ENCODE peak calls at places on chromosomes 11 and 22, in seven cellular contexts. W is tibial artery; Y is astrocyte; N is activated naive CD4-positive, alpha-beta T cell; R is activated CD4-positive, alpha-beta T cell treated with anti-CD3 and anti-CD28 coated beads, Interleukin-2, amount 50 U/mL, for 1 hour; T is activated T-cell treated with anti-CD3 and anti-CD28 coated beads for 48 hours; D is mucosa of gallbladder. B is an unnamed sample.
A peak's percentile ranks its signal among the peaks of the same experiment; 100 is the strongest.

GRCh38 chr22:38345782-38346181 is 28.5 kb upstream of the CSNK1E start:
- DNase-seq in Y (no peak), N (no peak), T (no peak), R (no peak), W (peak; percentile 35), D (peak; percentile 7), B (peak; percentile 38)

GRCh38 chr11:27570542-27570941 is 64.0 kb upstream of the LIN7C start:
- DNase-seq in R (no peak), T (no peak), W (no peak), Y (no peak), N (no peak), D (no peak), B (no peak)

GRCh38 chr11:2685051-2685450 is 14.7 kb downstream of the KCNQ1OT1 start:
- DNase-seq in D (no peak), Y (no peak), T (no peak), N (no peak), R (no peak), W (peak; percentile 44), B (no peak)

GRCh38 chr22:17807571-17808410 is 33.5 kb upstream of the BID start:
- DNase-seq in N (no peak), Y (peak; percentile 16), T (no peak), W (no peak), R (no peak), D (peak; percentile 31), B (no peak)

GRCh38 chr11:111372538-111372937 is 6.5 kb downstream of the POU2AF1 start:
- DNase-seq in D (no peak), W (no peak), Y (no peak), R (no peak), N (no peak), T (no peak), B (no peak)

GRCh38 chr11:2138436-2139117 is 612 bp downstream of the IGF2 start:
- DNase-seq in T (no peak), Y (no peak), R (no peak), D (no peak), W (no peak), N (no peak), B (no peak)

GRCh38 chr22:43412808-43413785 is 1.3 kb downstream of the MPPED1 start:
- DNase-seq in T (no peak), D (no peak), N (no peak), Y (no peak), R (no peak), W (no peak), B (no peak)

GRCh38 chr11:7826316-7826715 is 29.6 kb upstream of the OR5P2 start:
- DNase-seq in Y (no peak), T (no peak), R (no peak), D (no peak), W (no peak), N (no peak), B (no peak)

GRCh38 chr11:128582496-128583366 is 4.6 kb downstream of the ETS1 start:
- DNase-seq in T (no peak), Y (peak; percentile 97), R (no peak), W (no peak), N (no peak), D (no peak), B (no peak)

GRCh38 chr22:35043251-35043931 is 22.6 kb upstream of the ISX start:
- DNase-seq in T (no peak), N (no peak), R (no peak), Y (no peak), W (no peak), D (no peak), B (no peak)

GRCh38 chr11:59641156-59641555 is 25.6 kb upstream of the OSBP start:
- DNase-seq in T (no peak), D (no peak), Y (no peak), N (no peak), W (no peak), R (no peak), B (no peak)

GRCh38 chr11:68796779-68797178 is 44.9 kb downstream of the CPT1A start:
- DNase-seq in N (no peak), D (no peak), W (no peak), T (no peak), R (no peak), Y (peak; percentile 14), B (no peak)

GRCh38 chr11:10935015-10935564 is 77.2 kb upstream of the ZBED5 start:
- DNase-seq in D (no peak), Y (no peak), R (no peak), T (no peak), N (no peak), W (no peak), B (no peak)

GRCh38 chr11:35918716-35919115 is 25.1 kb upstream of the LDLRAD3 start:
- DNase-seq in R (no peak), N (no peak), T (no peak), Y (no peak), W (no peak), D (no peak), B (no peak)

GRCh38 chr11:86551286-86551685 is 121.1 kb downstream of the ME3 start:
- DNase-seq in D (peak; percentile 65), Y (peak; percentile 98), W (no peak), N (no peak), T (no peak), R (no peak), B (no peak)

GRCh38 chr22:23054531-23055257 is 15.6 kb upstream of the GNAZ start:
- DNase-seq in R (no peak), T (no peak), Y (no peak), W (peak; percentile 40), D (no peak), N (no peak), B (peak; percentile 33)

GRCh38 chr11:122745111-122745510 is 89.6 kb downstream of the UBASH3B start:
- DNase-seq in D (no peak), R (no peak), W (no peak), N (no peak), Y (no peak), T (no peak), B (no peak)

GRCh38 chr11:133968300-133968699 is 11.5 kb upstream of the IGSF9B start:
- DNase-seq in T (no peak), W (no peak), D (no peak), R (no peak), N (no peak), Y (no peak), B (no peak)

GRCh38 chr11:109644158-109644557 is 222.2 kb downstream of the C11orf87 start:
- DNase-seq in W (no peak), T (no peak), R (no peak), D (peak; percentile 14), N (no peak), Y (no peak), B (no peak)

GRCh38 chr11:10725907-10726253 is 25.2 kb upstream of the CTR9 start:
- DNase-seq in Y (peak; percentile 47), D (no peak), N (no peak), W (no peak), T (no peak), R (no peak), B (no peak)

GRCh38 chr11:106470230-106470629 is 392.8 kb downstream of the AASDHPPT start:
- DNase-seq in N (no peak), W (no peak), T (no peak), D (no peak), Y (no peak), R (no peak), B (no peak)

GRCh38 chr11:73185680-73186293 is 32.3 kb upstream of the P2RY2 start:
- DNase-seq in D (no peak), T (no peak), Y (peak; percentile 66), W (peak; percentile 91), R (no peak), N (no peak), B (peak; percentile 55)

GRCh38 chr22:20777420-20778177 is 3.7 kb downstream of the SERPIND1 start:
- DNase-seq in Y (peak; percentile 87), T (no peak), R (no peak), N (no peak), W (peak; percentile 32), D (peak; percentile 60), B (no peak)

GRCh38 chr22:37230673-37231405 is 13.2 kb downstream of the RAC2 start:
- DNase-seq in Y (no peak), T (peak; percentile 77), D (no peak), W (peak; percentile 40), R (peak; percentile 54), N (no peak), B (no peak)

GRCh38 chr22:20509344-20510047 is 2.1 kb downstream of the MED15 start:
- DNase-seq in Y (peak; percentile 92), T (peak; percentile 50), R (peak; percentile 48), W (peak; percentile 88), N (no peak), D (peak; percentile 78), B (peak; percentile 46)

GRCh38 chr11:96218901-96219300 is 124.1 kb downstream of the MAML2 start:
- DNase-seq in T (no peak), Y (no peak), R (no peak), W (no peak), N (no peak), D (no peak), B (no peak)

GRCh38 chr22:48596111-48596860 is 1231.4 kb downstream of the BRD1 start:
- DNase-seq in T (no peak), N (no peak), Y (no peak), W (no peak), R (no peak), D (no peak), B (no peak)